ENCODE peak calls at places on chromosomes 4 and X, in six cellular contexts. One of them, this sample, is unnamed.

GRCh38 chr4:2090642-2091041 is 31.5 kb downstream of the NAT8L start:
- DNase-seq in uterus: no peak
- DNase-seq in fibroblast of lung: no peak
- DNase-seq in colonic mucosa: no peak
- DNase-seq in stomach: no peak
- DNase-seq in astrocyte: no peak
- DNase-seq in this sample: no peak

GRCh38 chrX:86078650-86079049 is 31.3 kb upstream of the CHM start:
- DNase-seq in stomach: no peak
- DNase-seq in colonic mucosa: no peak
- DNase-seq in uterus: no peak
- DNase-seq in fibroblast of lung: no peak
- DNase-seq in astrocyte: no peak
- DNase-seq in this sample: no peak

GRCh38 chrX:148695362-148695761 is 194.9 kb downstream of the AFF2 start:
- DNase-seq in uterus: no peak
- DNase-seq in fibroblast of lung: no peak
- DNase-seq in colonic mucosa: no peak
- DNase-seq in astrocyte: no peak
- DNase-seq in stomach: no peak
- DNase-seq in this sample: no peak

GRCh38 chrX:24260827-24261550 is 52.9 kb downstream of the SUPT20HL2 start:
- DNase-seq in fibroblast of lung: peak; percentile 61
- DNase-seq in stomach: no peak
- DNase-seq in colonic mucosa: peak; percentile 46
- DNase-seq in astrocyte: peak; percentile 31
- DNase-seq in uterus: peak; percentile 48
- DNase-seq in this sample: no peak

GRCh38 chrX:69179380-69179911 is 14.2 kb upstream of the PJA1 start:
- DNase-seq in uterus: peak; percentile 67
- DNase-seq in astrocyte: peak; percentile 27
- DNase-seq in colonic mucosa: no peak
- DNase-seq in fibroblast of lung: peak; percentile 24
- DNase-seq in stomach: no peak
- DNase-seq in this sample: no peak

GRCh38 chr4:28772066-28772465 is 1911.4 kb downstream of the STIM2 start:
- DNase-seq in stomach: no peak
- DNase-seq in uterus: no peak
- DNase-seq in colonic mucosa: no peak
- DNase-seq in astrocyte: peak; percentile 75
- DNase-seq in fibroblast of lung: peak; percentile 62
- DNase-seq in this sample: no peak

GRCh38 chrX:120000490-120001246 is 57.1 kb upstream of the NKAP start:
- DNase-seq in uterus: no peak
- DNase-seq in stomach: no peak
- DNase-seq in colonic mucosa: no peak
- DNase-seq in astrocyte: no peak
- DNase-seq in fibroblast of lung: no peak
- DNase-seq in this sample: no peak

GRCh38 chr4:26860922-26861433 is 337 bp downstream of the STIM2 start:
- DNase-seq in astrocyte: peak; percentile 41
- DNase-seq in stomach: peak; percentile 59
- DNase-seq in fibroblast of lung: peak; percentile 42
- DNase-seq in uterus: peak; percentile 45
- DNase-seq in colonic mucosa: peak; percentile 29
- DNase-seq in this sample: no peak

GRCh38 chrX:97529801-97530200 is 646.1 kb downstream of the RPA4 start:
- DNase-seq in uterus: no peak
- DNase-seq in astrocyte: peak; percentile 72
- DNase-seq in stomach: no peak
- DNase-seq in colonic mucosa: no peak
- DNase-seq in fibroblast of lung: peak; percentile 21
- DNase-seq in this sample: no peak

GRCh38 chrX:85503258-85504158 is 124.0 kb upstream of the POF1B start:
- DNase-seq in stomach: no peak
- DNase-seq in fibroblast of lung: no peak
- DNase-seq in uterus: no peak
- DNase-seq in astrocyte: no peak
- DNase-seq in colonic mucosa: no peak
- DNase-seq in this sample: no peak

GRCh38 chrX:70476934-70477733 is 32.5 kb downstream of the DLG3 start:
- DNase-seq in uterus: peak; percentile 58
- DNase-seq in astrocyte: peak; percentile 71
- DNase-seq in colonic mucosa: peak; percentile 83
- DNase-seq in fibroblast of lung: peak; percentile 61
- DNase-seq in stomach: peak; percentile 39
- DNase-seq in this sample: no peak

GRCh38 chr4:70426789-70427188 is 29.0 kb downstream of the OPRPN start:
- DNase-seq in stomach: no peak
- DNase-seq in fibroblast of lung: no peak
- DNase-seq in astrocyte: no peak
- DNase-seq in colonic mucosa: no peak
- DNase-seq in uterus: no peak
- DNase-seq in this sample: no peak

GRCh38 chr4:86403575-86403974 is 43.7 kb upstream of the MAPK10 start:
- DNase-seq in astrocyte: no peak
- DNase-seq in uterus: no peak
- DNase-seq in colonic mucosa: no peak
- DNase-seq in fibroblast of lung: no peak
- DNase-seq in stomach: no peak
- DNase-seq in this sample: no peak

GRCh38 chrX:20913760-20914159 is 460.5 kb upstream of the CNKSR2 start:
- DNase-seq in uterus: no peak
- DNase-seq in fibroblast of lung: no peak
- DNase-seq in colonic mucosa: no peak
- DNase-seq in astrocyte: no peak
- DNase-seq in stomach: no peak
- DNase-seq in this sample: no peak

GRCh38 chr4:165874072-165874798 is 1.2 kb downstream of the TLL1 start:
- DNase-seq in uterus: no peak
- DNase-seq in stomach: no peak
- DNase-seq in colonic mucosa: no peak
- DNase-seq in astrocyte: no peak
- DNase-seq in fibroblast of lung: no peak
- DNase-seq in this sample: no peak

DNA sequence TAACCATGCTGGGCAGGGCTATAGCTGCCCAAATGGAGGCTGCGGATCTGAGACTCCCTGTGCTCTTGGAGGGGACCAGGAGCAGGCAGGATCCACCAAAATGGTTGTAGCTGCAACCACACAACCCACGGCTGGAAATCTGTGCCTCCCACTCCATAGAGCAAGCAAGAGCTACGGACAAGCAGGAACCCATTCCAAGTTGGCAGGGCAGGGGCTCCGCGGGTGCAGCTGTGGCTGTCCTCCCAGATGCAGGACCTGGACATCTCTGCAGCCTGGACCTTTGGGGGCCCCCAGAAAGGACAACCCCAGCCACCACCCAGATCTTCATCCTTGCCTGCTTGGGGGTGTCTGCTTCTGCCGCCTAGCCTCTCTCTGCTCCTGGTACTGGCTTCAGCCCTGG is 154.1 kb upstream of the TRAM1L1 start:
- DNase-seq in fibroblast of lung: no peak
- DNase-seq in stomach: no peak
- DNase-seq in astrocyte: no peak
- DNase-seq in colonic mucosa: no peak
- DNase-seq in uterus: no peak
- DNase-seq in this sample: no peak
- H3K27me3 ChIP-seq in fibroblast of lung: no peaks in the 10 kb centered on the region
- H3K27me3 ChIP-seq in stomach: no peaks in the 10 kb centered on the region
- H3K27me3 ChIP-seq in astrocyte: no peaks in the 10 kb centered on the region
- H3K27me3 ChIP-seq in colonic mucosa: no peaks in the 10 kb centered on the region
- H3K27me3 ChIP-seq in uterus: no peaks in the 10 kb centered on the region
- H3K27me3 ChIP-seq in this sample: no peaks in the 10 kb centered on the region

GRCh38 chr4:89289312-89289711 is 18.3 kb downstream of the GPRIN3 start:
- DNase-seq in colonic mucosa: no peak
- DNase-seq in astrocyte: no peak
- DNase-seq in uterus: no peak
- DNase-seq in stomach: no peak
- DNase-seq in fibroblast of lung: no peak
- DNase-seq in this sample: no peak
- H3K4me1 ChIP-seq in colonic mucosa: peaks cover 8% of the 10 kb centered on the region
- H3K4me1 ChIP-seq in astrocyte: no peaks in the 10 kb centered on the region
- H3K4me1 ChIP-seq in uterus: no peaks in the 10 kb centered on the region
- H3K4me1 ChIP-seq in stomach: peaks cover 17% of the 10 kb centered on the region
- H3K4me1 ChIP-seq in fibroblast of lung: no peaks in the 10 kb centered on the region
- H3K4me1 ChIP-seq in this sample: no peaks in the 10 kb centered on the region

GRCh38 chrX:111360839-111361238 is 51.2 kb downstream of the DCX start:
- DNase-seq in fibroblast of lung: no peak
- DNase-seq in uterus: no peak
- DNase-seq in colonic mucosa: no peak
- DNase-seq in stomach: no peak
- DNase-seq in astrocyte: no peak
- DNase-seq in this sample: no peak
- TF ChIP-seq CTCF in fibroblast of lung: no peak
- TF ChIP-seq CTCF in uterus: no peak
- TF ChIP-seq CTCF in colonic mucosa: no peak
- TF ChIP-seq CTCF in stomach: no peak
- TF ChIP-seq CTCF in astrocyte: no peak
- TF ChIP-seq CTCF in this sample: no peak

DNA sequence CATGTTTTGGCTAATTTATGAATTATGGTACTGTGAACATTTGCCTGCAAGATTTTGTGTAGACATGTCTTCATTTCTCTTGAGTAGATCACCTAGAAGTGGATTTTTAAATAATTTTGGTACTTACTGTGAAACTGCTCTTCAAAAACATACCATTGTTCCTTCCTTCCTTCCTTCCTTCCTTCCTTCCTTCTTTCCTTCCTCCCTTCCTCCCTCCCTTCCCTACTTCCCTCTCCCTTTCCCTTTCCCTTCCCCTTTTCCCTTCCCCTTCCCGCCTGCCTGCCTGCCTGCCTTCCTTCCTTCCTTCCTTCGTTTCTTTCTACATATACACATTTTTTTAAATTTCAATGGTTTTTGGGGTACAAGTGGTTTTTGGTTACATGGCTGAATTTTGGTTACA is 63.4 kb downstream of the HTT start:
- DNase-seq in stomach: no peak
- DNase-seq in astrocyte: no peak
- DNase-seq in uterus: no peak
- DNase-seq in fibroblast of lung: no peak
- DNase-seq in colonic mucosa: no peak
- DNase-seq in this sample: no peak
- H3K27me3 ChIP-seq in stomach: no peaks in the 10 kb centered on the region
- H3K27me3 ChIP-seq in astrocyte: no peaks in the 10 kb centered on the region
- H3K27me3 ChIP-seq in uterus: no peaks in the 10 kb centered on the region
- H3K27me3 ChIP-seq in fibroblast of lung: no peaks in the 10 kb centered on the region
- H3K27me3 ChIP-seq in colonic mucosa: no peaks in the 10 kb centered on the region
- H3K27me3 ChIP-seq in this sample: no peaks in the 10 kb centered on the region